ENCODE peak calls at places on chromosomes 16 and 17, in four cellular contexts. One of them, this sample, is unnamed.
A peak's percentile ranks its signal among the peaks of the same experiment; 100 is the strongest.

GRCh38 chr17:74380086-74380958 is 13.0 kb downstream of the GPR142 start:
- DNase-seq in small intestine: peak; percentile 88
- DNase-seq in OCI-LY7: no peak
- DNase-seq in CD4-positive, alpha-beta memory T cell: no peak
- DNase-seq in this sample: no peak

GRCh38 chr17:73228748-73229236 is 32.9 kb downstream of the CPSF4L start:
- DNase-seq in small intestine: peak; percentile 83
- DNase-seq in OCI-LY7: no peak
- DNase-seq in CD4-positive, alpha-beta memory T cell: no peak
- DNase-seq in this sample: peak; percentile 16

GRCh38 chr16:4137438-4137837 is 21.2 kb upstream of the ADCY9 start:
- DNase-seq in small intestine: no peak
- DNase-seq in OCI-LY7: no peak
- DNase-seq in CD4-positive, alpha-beta memory T cell: no peak
- DNase-seq in this sample: no peak

GRCh38 chr17:11705111-11705510 is 106.8 kb downstream of the DNAH9 start:
- DNase-seq in small intestine: peak; percentile 94
- DNase-seq in OCI-LY7: no peak
- DNase-seq in CD4-positive, alpha-beta memory T cell: no peak
- DNase-seq in this sample: no peak

GRCh38 chr17:35372846-35373531 is 432 bp downstream of the SLFN11 start:
- DNase-seq in small intestine: no peak
- DNase-seq in OCI-LY7: no peak
- DNase-seq in CD4-positive, alpha-beta memory T cell: peak; percentile 37
- DNase-seq in this sample: no peak

GRCh38 chr17:40021471-40021961 is 6.3 kb downstream of the CSF3 start:
- DNase-seq in small intestine: no peak
- DNase-seq in OCI-LY7: no peak
- DNase-seq in CD4-positive, alpha-beta memory T cell: no peak
- DNase-seq in this sample: no peak

GRCh38 chr17:5121186-5121841 is 5.5 kb downstream of the USP6 start:
- DNase-seq in small intestine: no peak
- DNase-seq in OCI-LY7: no peak
- DNase-seq in CD4-positive, alpha-beta memory T cell: no peak
- DNase-seq in this sample: no peak

GRCh38 chr16:8863594-8864424 is 5.0 kb downstream of the CARHSP1 start:
- DNase-seq in small intestine: peak; percentile 73
- DNase-seq in OCI-LY7: no peak
- DNase-seq in CD4-positive, alpha-beta memory T cell: no peak
- DNase-seq in this sample: no peak

GRCh38 chr17:30323895-30324319 is 9.9 kb downstream of the TMIGD1 start:
- DNase-seq in small intestine: peak; percentile 50
- DNase-seq in OCI-LY7: peak; percentile 55
- DNase-seq in CD4-positive, alpha-beta memory T cell: peak; percentile 57
- DNase-seq in this sample: no peak

DNA sequence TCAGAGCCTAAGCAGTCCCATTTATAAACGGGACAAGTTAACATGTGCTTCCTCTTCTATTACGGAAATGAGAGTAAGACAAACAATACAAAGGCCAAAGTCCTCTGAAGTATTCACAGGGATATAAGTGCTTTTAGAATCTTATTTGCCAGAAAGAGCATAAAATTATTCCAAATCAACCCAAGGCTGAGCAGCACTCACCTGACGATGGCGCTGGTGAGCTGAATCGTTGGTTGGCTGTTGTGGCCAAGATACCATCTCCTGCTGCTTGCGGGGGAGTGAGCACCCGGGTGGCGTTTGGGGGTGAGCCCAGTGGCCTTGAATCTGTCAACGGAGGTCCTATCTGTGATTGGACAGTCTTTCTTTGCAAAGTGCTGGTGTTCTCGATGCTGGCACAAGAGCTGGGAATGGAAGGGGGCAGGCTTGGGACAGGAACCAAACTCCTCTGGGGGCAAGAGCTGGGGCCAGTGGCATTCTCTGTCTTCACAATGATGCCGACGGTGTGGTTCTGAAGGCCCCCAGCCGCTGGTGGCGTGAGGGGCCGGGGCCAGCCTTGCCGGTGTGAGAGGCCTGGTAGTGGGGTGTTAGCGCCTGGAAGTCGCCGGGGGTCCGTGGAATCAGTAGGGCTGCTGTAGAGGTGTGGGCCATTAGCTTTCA is 9.5 kb upstream of the DHRS13 start:
- DNase-seq in small intestine: peak; percentile 41
- DNase-seq in OCI-LY7: no peak
- DNase-seq in CD4-positive, alpha-beta memory T cell: no peak
- DNase-seq in this sample: no peak
- H3K4me3 ChIP-seq in small intestine: no peak overlapping the region
- H3K4me3 ChIP-seq in OCI-LY7: no peak overlapping the region
- H3K4me3 ChIP-seq in CD4-positive, alpha-beta memory T cell: no peak overlapping the region
- H3K4me3 ChIP-seq in this sample: no peak overlapping the region

GRCh38 chr16:74868501-74868900 is 93.9 kb upstream of the FA2H start:
- DNase-seq in small intestine: peak; percentile 80
- DNase-seq in OCI-LY7: peak; percentile 70
- DNase-seq in CD4-positive, alpha-beta memory T cell: peak; percentile 46
- DNase-seq in this sample: no peak
- H3K4me3 ChIP-seq in small intestine: no peak overlapping the region
- H3K4me3 ChIP-seq in OCI-LY7: peak overlapping the region; percentile 8
- H3K4me3 ChIP-seq in CD4-positive, alpha-beta memory T cell: no peak overlapping the region
- H3K4me3 ChIP-seq in this sample: no peak overlapping the region

GRCh38 chr16:28511031-28511430 is 4.4 kb upstream of the IL27 start:
- DNase-seq in small intestine: no peak
- DNase-seq in OCI-LY7: no peak
- DNase-seq in CD4-positive, alpha-beta memory T cell: no peak
- DNase-seq in this sample: no peak
- H3K4me3 ChIP-seq in small intestine: no peak overlapping the region
- H3K4me3 ChIP-seq in OCI-LY7: no peak overlapping the region
- H3K4me3 ChIP-seq in CD4-positive, alpha-beta memory T cell: no peak overlapping the region
- H3K4me3 ChIP-seq in this sample: no peak overlapping the region

GRCh38 chr16:82563401-82563800 is 63.4 kb upstream of the CDH13 start:
- DNase-seq in small intestine: no peak
- DNase-seq in OCI-LY7: no peak
- DNase-seq in CD4-positive, alpha-beta memory T cell: no peak
- DNase-seq in this sample: no peak

GRCh38 chr16:82562183-82562677 is 64.5 kb upstream of the CDH13 start:
- DNase-seq in small intestine: no peak
- DNase-seq in OCI-LY7: no peak
- DNase-seq in CD4-positive, alpha-beta memory T cell: no peak
- DNase-seq in this sample: no peak

GRCh38 chr16:82567203-82567602 is 59.6 kb upstream of the CDH13 start:
- DNase-seq in small intestine: no peak
- DNase-seq in OCI-LY7: no peak
- DNase-seq in CD4-positive, alpha-beta memory T cell: no peak
- DNase-seq in this sample: no peak
- H3K4me3 ChIP-seq in small intestine: no peak overlapping the region
- H3K4me3 ChIP-seq in OCI-LY7: no peak overlapping the region
- H3K4me3 ChIP-seq in CD4-positive, alpha-beta memory T cell: no peak overlapping the region
- H3K4me3 ChIP-seq in this sample: no peak overlapping the region

DNA sequence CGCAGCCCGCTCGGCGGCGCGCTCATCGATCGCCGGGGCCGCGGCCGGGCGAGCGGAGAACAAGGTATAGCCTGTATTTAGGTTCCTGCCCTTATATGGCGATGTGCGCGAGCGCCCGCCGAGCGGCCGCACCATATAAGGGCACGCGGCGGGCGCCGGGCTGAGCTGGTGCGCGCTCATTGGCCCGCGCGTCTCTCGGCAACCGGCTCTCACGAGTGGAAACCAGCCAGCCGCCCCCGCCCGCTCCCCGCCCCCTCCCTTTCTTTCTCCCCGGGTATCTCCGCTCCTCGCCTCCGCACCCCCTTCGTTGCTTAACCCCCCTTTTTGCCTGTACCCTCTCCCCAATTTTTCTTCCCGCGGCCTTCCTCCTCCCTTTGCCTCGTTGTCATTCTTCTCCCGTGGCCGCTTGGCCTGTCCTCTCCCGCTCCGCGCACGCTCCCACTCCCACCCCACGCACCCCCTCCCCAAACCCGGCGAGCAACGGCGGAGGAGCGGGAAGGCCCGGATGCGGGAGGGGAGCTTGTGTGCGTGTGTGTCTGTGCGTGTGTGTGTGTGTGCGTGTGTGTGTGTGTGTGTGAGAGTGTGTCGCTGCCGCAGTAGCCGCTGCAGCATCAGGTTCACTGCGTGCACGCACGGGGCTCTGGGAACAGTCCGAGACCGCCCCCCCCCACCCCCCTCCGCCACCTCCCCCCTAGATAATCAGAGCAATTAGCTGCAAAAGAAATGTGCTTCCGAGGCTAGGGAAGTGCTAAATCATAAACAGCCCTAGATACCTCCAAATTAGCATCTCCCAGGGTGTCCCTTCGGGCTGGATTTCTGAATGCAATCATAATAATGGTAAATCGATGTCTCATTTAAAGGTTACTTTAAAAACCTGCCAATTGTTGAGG is 13.5 kb upstream of the CBX8 start:
- DNase-seq in small intestine: peak; percentile 80
- DNase-seq in OCI-LY7: peak; percentile 78
- DNase-seq in CD4-positive, alpha-beta memory T cell: peak; percentile 75
- DNase-seq in this sample: peak; percentile 72
- H3K4me3 ChIP-seq in small intestine: no peak overlapping the region
- H3K4me3 ChIP-seq in OCI-LY7: no peak overlapping the region
- H3K4me3 ChIP-seq in CD4-positive, alpha-beta memory T cell: peak overlapping the region; percentile 35
- H3K4me3 ChIP-seq in this sample: no peak overlapping the region

DNA sequence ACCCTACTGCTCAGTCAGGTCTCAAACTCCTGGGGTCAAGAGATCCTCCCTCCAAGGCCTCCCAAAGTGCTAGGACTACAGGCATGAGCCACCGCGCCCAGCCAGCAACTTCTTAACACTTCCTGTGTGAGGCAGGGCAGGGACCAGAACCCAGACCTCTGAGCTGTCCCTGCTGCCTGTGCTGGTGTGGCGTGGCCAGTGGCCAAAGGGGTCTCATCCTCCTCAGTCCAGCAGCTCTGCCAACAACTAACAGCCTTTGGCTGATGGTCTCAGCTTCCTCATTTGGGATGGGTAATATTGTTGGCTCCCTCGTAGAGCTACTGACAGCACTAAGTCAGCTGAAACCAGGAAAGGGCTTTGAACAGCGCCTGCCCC is 1.4 kb upstream of the LLGL1 start:
- DNase-seq in small intestine: no peak
- DNase-seq in OCI-LY7: no peak
- DNase-seq in CD4-positive, alpha-beta memory T cell: no peak
- DNase-seq in this sample: no peak
- H3K4me3 ChIP-seq in small intestine: no peak overlapping the region
- H3K4me3 ChIP-seq in OCI-LY7: no peak overlapping the region
- H3K4me3 ChIP-seq in CD4-positive, alpha-beta memory T cell: no peak overlapping the region
- H3K4me3 ChIP-seq in this sample: no peak overlapping the region

GRCh38 chr17:60139438-60140285 is 10.1 kb upstream of the CA4 start:
- DNase-seq in small intestine: peak; percentile 49
- DNase-seq in OCI-LY7: no peak
- DNase-seq in CD4-positive, alpha-beta memory T cell: peak; percentile 73
- DNase-seq in this sample: peak; percentile 43
- H3K4me3 ChIP-seq in small intestine: no peak overlapping the region
- H3K4me3 ChIP-seq in OCI-LY7: no peak overlapping the region
- H3K4me3 ChIP-seq in CD4-positive, alpha-beta memory T cell: no peak overlapping the region
- H3K4me3 ChIP-seq in this sample: no peak overlapping the region

GRCh38 chr17:79667121-79667715 is 56.4 kb upstream of the RBFOX3 start:
- DNase-seq in small intestine: no peak
- DNase-seq in OCI-LY7: no peak
- DNase-seq in CD4-positive, alpha-beta memory T cell: no peak
- DNase-seq in this sample: no peak

GRCh38 chr17:79667746-79668145 is 56.9 kb upstream of the RBFOX3 start:
- DNase-seq in small intestine: no peak
- DNase-seq in OCI-LY7: no peak
- DNase-seq in CD4-positive, alpha-beta memory T cell: no peak
- DNase-seq in this sample: no peak

GRCh38 chr17:79670537-79671386 is 59.9 kb upstream of the RBFOX3 start:
- DNase-seq in small intestine: no peak
- DNase-seq in OCI-LY7: no peak
- DNase-seq in CD4-positive, alpha-beta memory T cell: no peak
- DNase-seq in this sample: no peak

GRCh38 chr17:79669861-79670260 is 59.0 kb upstream of the RBFOX3 start:
- DNase-seq in small intestine: no peak
- DNase-seq in OCI-LY7: no peak
- DNase-seq in CD4-positive, alpha-beta memory T cell: no peak
- DNase-seq in this sample: no peak

GRCh38 chr17:79668344-79669250 is 57.7 kb upstream of the RBFOX3 start:
- DNase-seq in small intestine: no peak
- DNase-seq in OCI-LY7: no peak
- DNase-seq in CD4-positive, alpha-beta memory T cell: no peak
- DNase-seq in this sample: no peak
- H3K4me3 ChIP-seq in small intestine: no peak overlapping the region
- H3K4me3 ChIP-seq in OCI-LY7: no peak overlapping the region
- H3K4me3 ChIP-seq in CD4-positive, alpha-beta memory T cell: no peak overlapping the region
- H3K4me3 ChIP-seq in this sample: no peak overlapping the region

GRCh38 chr17:60914078-60914477 is 236.4 kb downstream of the BCAS3 start:
- DNase-seq in small intestine: no peak
- DNase-seq in OCI-LY7: no peak
- DNase-seq in CD4-positive, alpha-beta memory T cell: no peak
- DNase-seq in this sample: no peak
- H3K4me3 ChIP-seq in small intestine: no peak overlapping the region
- H3K4me3 ChIP-seq in OCI-LY7: no peak overlapping the region
- H3K4me3 ChIP-seq in CD4-positive, alpha-beta memory T cell: no peak overlapping the region
- H3K4me3 ChIP-seq in this sample: no peak overlapping the region

GRCh38 chr17:44309472-44309871 is 1.1 kb downstream of the RUNDC3A start:
- DNase-seq in small intestine: no peak
- DNase-seq in OCI-LY7: no peak
- DNase-seq in CD4-positive, alpha-beta memory T cell: no peak
- DNase-seq in this sample: no peak
- H3K4me3 ChIP-seq in small intestine: no peak overlapping the region
- H3K4me3 ChIP-seq in OCI-LY7: no peak overlapping the region
- H3K4me3 ChIP-seq in CD4-positive, alpha-beta memory T cell: no peak overlapping the region
- H3K4me3 ChIP-seq in this sample: no peak overlapping the region

This sample was measured in effector memory CD4-positive, alpha-beta T cell.